ENCODE peak calls at places on chromosomes 7 and 10, in seven cellular contexts. T is A549, I is AG10803, V is fibroblast of mammary gland, X is cardiac fibroblast, P is adrenal gland, R is cardiac muscle cell. A is an unnamed sample.

GRCh38 chr10:74035324-74035723 is 37.4 kb downstream of the VCL start:
- DNase-seq in T (no peak), I (no peak), V (no peak), X (peak), P (no peak), R (no peak), A (no peak)

GRCh38 chr7:17027803-17028163 is 146.0 kb upstream of the AGR3 start:
- DNase-seq in T (no peak), I (no peak), V (no peak), X (no peak), P (no peak), R (no peak), A (no peak)

GRCh38 chr10:78570633-78571032 is 498.1 kb upstream of the ZMIZ1 start:
- DNase-seq in T (no peak), I (no peak), V (no peak), X (no peak), P (no peak), R (peak), A (no peak)

GRCh38 chr10:58622286-58622685 is 109.6 kb downstream of the BICC1 start:
- DNase-seq in T (no peak), I (peak), V (peak), X (no peak), P (no peak), R (no peak), A (no peak)

GRCh38 chr7:149544028-149544427 is 46.4 kb upstream of the ZNF746 start:
- DNase-seq in T (no peak), I (no peak), V (no peak), X (no peak), P (no peak), R (no peak), A (no peak)

GRCh38 chr10:123009105-123009805 is 449 bp downstream of the ACADSB start:
- DNase-seq in T (peak), I (no peak), V (peak), X (peak), P (peak), R (peak), A (no peak)

GRCh38 chr7:98619450-98620321 is 2.6 kb downstream of the NPTX2 start:
- DNase-seq in T (no peak), I (peak), V (peak), X (peak), P (peak), R (no peak), A (peak)

GRCh38 chr7:28840515-28841125 is 117.5 kb downstream of the TRIL start:
- DNase-seq in T (peak), I (no peak), V (peak), X (peak), P (no peak), R (peak), A (peak)

GRCh38 chr7:106017657-106018056 is 54.6 kb downstream of the CDHR3 start:
- DNase-seq in T (no peak), I (no peak), V (no peak), X (no peak), P (no peak), R (no peak), A (no peak)

GRCh38 chr7:111801277-111801676 is 239.0 kb upstream of the IMMP2L start:
- DNase-seq in T (no peak), I (no peak), V (no peak), X (peak), P (no peak), R (no peak), A (peak)

GRCh38 chr7:3214090-3214413 is 87.0 kb upstream of the SDK1 start:
- DNase-seq in T (no peak), I (no peak), V (no peak), X (no peak), P (no peak), R (no peak), A (no peak)

GRCh38 chr10:58641095-58641531 is 128.4 kb downstream of the BICC1 start:
- DNase-seq in T (peak), I (peak), V (peak), X (peak), P (peak), R (no peak), A (peak)

GRCh38 chr7:561631-562393 is 42.2 kb upstream of the PDGFA start:
- DNase-seq in T (no peak), I (no peak), V (no peak), X (no peak), P (peak), R (no peak), A (no peak)

GRCh38 chr10:83680470-83680891 is 458.8 kb upstream of the GHITM start:
- DNase-seq in T (no peak), I (no peak), V (no peak), X (no peak), P (no peak), R (no peak), A (no peak)

GRCh38 chr10:121262774-121263406 is 335.4 kb downstream of the FGFR2 start:
- DNase-seq in T (no peak), I (no peak), V (no peak), X (no peak), P (no peak), R (no peak), A (no peak)

GRCh38 chr7:128672927-128673517 is 930 bp downstream of the GARIN1A start:
- DNase-seq in T (no peak), I (peak), V (peak), X (peak), P (peak), R (peak), A (peak)
- TF ChIP-seq CTCF in T (peak), I (peak), V (peak), X (peak), P (peak), R (peak), A (peak)

GRCh38 chr7:127254163-127254684 is 1.5 kb upstream of the GRM8 start:
- DNase-seq in T (no peak), I (no peak), V (no peak), X (no peak), P (no peak), R (no peak), A (no peak)
- H3K4me3 ChIP-seq in T (peak), I (no peak), V (no peak), X (no peak), P (no peak), R (no peak), A (no peak)

GRCh38 chr7:39353615-39354376 is 212.4 kb upstream of the YAE1 start:
- DNase-seq in T (no peak), I (peak), V (peak), X (peak), P (peak), R (peak), A (peak)
- TF ChIP-seq CTCF in T (no peak), I (no peak), V (no peak), X (no peak), P (no peak), R (peak), A (no peak)

DNA sequence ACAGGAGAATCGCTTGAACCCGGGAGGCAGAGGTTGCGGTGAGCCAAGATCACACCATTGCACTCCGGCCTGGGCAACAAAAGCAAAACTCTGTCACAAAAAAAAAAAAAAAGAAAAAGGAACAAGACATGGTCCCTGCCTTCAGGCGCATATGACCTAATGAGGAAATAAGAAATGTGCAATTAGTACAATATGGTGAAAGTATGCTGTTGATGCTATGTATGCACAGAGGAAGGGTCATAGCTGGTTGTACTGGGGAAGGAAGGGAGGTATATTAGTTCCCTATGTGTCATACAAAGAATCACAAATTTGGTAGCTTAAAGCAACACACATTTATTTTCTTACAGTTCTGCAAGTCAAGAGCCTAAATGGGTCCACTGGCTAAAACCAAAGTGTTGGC is 97.8 kb upstream of the MPP7 start:
- DNase-seq in T (no peak), I (no peak), V (no peak), X (no peak), P (no peak), R (no peak), A (no peak)
- H3K4me3 ChIP-seq in T (no peak), I (no peak), V (no peak), X (no peak), P (no peak), R (no peak), A (no peak)

DNA sequence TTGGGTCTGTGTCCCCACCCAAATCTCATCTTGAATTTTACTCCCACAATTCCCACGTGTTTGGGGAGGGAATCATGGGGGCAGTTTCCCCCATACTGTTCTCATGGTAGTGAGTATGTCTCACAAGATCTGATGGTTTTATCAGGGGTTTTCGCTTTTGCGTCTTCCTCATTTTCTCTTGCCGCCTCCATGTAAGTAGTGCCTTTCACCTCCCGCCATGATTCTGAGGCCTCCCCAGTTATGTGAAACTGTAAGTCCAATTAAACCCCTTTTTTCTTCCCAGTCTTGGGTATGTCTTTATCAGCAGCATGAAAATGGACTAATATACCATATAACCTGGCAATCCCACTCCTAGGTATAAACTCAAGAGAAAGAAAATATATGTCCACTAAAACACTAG is 25.9 kb upstream of the SP4 start:
- DNase-seq in T (no peak), I (no peak), V (no peak), X (no peak), P (no peak), R (no peak), A (no peak)
- TF ChIP-seq CTCF in T (no peak), I (no peak), V (no peak), X (no peak), P (no peak), R (no peak), A (no peak)

DNA sequence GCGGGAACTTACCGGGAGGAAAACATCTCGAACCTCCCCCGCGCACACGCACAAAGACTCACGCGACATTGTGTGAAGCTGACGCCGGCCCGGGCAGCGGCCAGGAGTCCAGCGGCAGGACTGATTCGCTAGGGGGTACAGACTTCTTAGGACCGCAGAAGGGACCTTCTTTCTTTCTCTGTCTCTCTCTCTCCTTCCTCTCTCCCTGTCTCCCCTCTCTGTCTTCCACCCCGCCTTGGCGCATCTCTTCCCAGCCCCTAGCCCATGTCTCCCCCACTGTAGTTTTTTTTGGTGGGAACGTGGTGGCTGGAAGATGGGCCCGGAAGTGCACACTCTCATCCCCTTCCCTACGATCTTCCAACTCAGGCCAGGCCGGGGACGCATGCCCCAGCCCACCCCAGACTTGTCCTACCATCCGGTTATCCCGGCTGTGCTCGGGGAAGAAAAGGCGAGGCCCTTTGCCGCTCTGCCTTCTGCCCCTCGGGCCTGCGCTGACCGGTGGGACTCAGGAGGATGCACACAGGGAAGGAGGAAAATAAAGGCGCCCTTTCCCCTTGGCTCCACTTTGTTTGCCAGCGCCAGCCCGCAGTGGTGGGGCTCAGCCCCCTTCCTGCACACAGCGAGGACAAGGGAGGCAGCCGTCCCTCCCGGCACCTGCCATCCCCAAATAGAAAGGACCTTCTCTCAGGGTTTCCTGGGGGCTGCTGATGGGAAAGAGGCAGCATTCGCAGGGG is 1.4 kb downstream of the EN2 start:
- DNase-seq in T (no peak), I (no peak), V (no peak), X (no peak), P (no peak), R (no peak), A (no peak)
- H3K4me3 ChIP-seq in T (no peak), I (no peak), V (no peak), X (no peak), P (no peak), R (no peak), A (no peak)

DNA sequence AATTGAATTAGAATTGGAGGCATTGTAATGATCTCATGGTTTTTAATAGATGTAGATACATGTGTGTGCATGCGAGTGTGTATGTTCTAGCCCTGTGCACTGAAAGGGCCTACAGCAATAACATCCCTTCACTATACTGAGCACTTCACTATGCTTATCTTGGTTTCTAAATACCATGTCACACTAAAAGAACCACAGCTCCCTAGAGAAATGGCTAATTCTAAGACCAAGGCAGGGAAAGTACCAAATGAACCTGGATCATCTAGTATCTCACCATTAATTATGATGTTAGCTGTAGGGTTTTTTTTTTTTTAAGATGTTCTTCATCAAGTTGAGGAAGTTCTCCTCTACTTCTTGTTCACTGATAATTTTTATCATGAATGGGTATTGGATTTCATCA is 55.1 kb downstream of the HECTD2 start:
- DNase-seq in T (no peak), I (no peak), V (no peak), X (no peak), P (no peak), R (no peak), A (no peak)
- TF ChIP-seq CTCF in T (no peak), I (no peak), V (no peak), X (no peak), P (no peak), R (no peak), A (no peak)

A was measured in fibroblast of pulmonary artery.